ENCODE peak calls at places on chromosome 17, in ten cellular contexts. S, Z, P, G, Q, R, F, O, B and Y are unnamed samples. For H3K27me3, the result is how much of the 10 kb centered on the place peaks cover.

GRCh38 chr17:45949755-45950320 is 49.2 kb upstream of the STH start:
- DNase-seq in B (no peak), O (no peak), G (no peak), S (no peak), R (no peak), Z (no peak), P (no peak), Q (no peak), F (no peak), Y (no peak)

GRCh38 chr17:20210180-20210579 is 201.0 kb downstream of the SPECC1 start:
- DNase-seq in F (no peak), O (no peak), B (no peak), R (no peak), S (no peak), G (no peak), P (no peak), Z (no peak), Q (no peak), Y (no peak)

GRCh38 chr17:59863607-59864006 is 29.1 kb downstream of the TUBD1 start:
- DNase-seq in Z (no peak), P (no peak), G (no peak), Q (no peak), B (no peak), F (no peak), R (no peak), O (no peak), S (no peak), Y (no peak)

GRCh38 chr17:72192409-72193192 is 71.8 kb downstream of the SOX9 start:
- DNase-seq in S (peak), Z (no peak), Q (no peak), P (peak), B (no peak), F (no peak), G (no peak), O (no peak), R (peak), Y (no peak)

GRCh38 chr17:65530158-65530984 is 31.1 kb downstream of the AXIN2 start:
- DNase-seq in S (no peak), F (no peak), B (no peak), P (no peak), Q (no peak), G (no peak), O (no peak), Z (no peak), R (no peak), Y (no peak)

GRCh38 chr17:65278050-65278819 is 141.1 kb downstream of the RGS9 start:
- DNase-seq in R (peak), B (no peak), F (peak), G (peak), O (no peak), Q (no peak), S (peak), Z (peak), P (peak), Y (no peak)

GRCh38 chr17:2598166-2598565 is 4.7 kb downstream of the PAFAH1B1 start:
- DNase-seq in R (peak), F (no peak), O (no peak), S (no peak), Q (no peak), Z (no peak), G (no peak), P (peak), B (no peak), Y (no peak)

GRCh38 chr17:9436629-9437028 is 139.0 kb downstream of the STX8 start:
- DNase-seq in Q (no peak), P (no peak), O (no peak), Z (no peak), F (no peak), G (no peak), R (no peak), S (no peak), B (no peak), Y (no peak)

GRCh38 chr17:51056813-51057510 is 63.7 kb downstream of the SPAG9 start:
- DNase-seq in Q (no peak), B (peak), O (peak), F (peak), R (peak), G (peak), Z (no peak), P (peak), S (no peak), Y (no peak)

GRCh38 chr17:14355556-14355955 is 54.7 kb downstream of the HS3ST3B1 start:
- DNase-seq in G (no peak), Z (no peak), P (no peak), B (no peak), S (no peak), R (no peak), F (no peak), Q (no peak), O (no peak), Y (no peak)

GRCh38 chr17:82118815-82119380 is 20.9 kb upstream of the FASN start:
- DNase-seq in S (no peak), O (no peak), F (no peak), Z (no peak), P (no peak), G (no peak), B (no peak), Q (no peak), R (no peak), Y (no peak)

GRCh38 chr17:56850591-56850990 is 16.6 kb downstream of the DGKE start:
- DNase-seq in Q (no peak), O (no peak), S (no peak), R (no peak), P (no peak), Z (no peak), F (no peak), B (no peak), G (no peak), Y (no peak)

GRCh38 chr17:48317732-48318131 is 112.3 kb downstream of the SKAP1 start:
- DNase-seq in B (no peak), S (no peak), G (no peak), F (no peak), O (no peak), Z (no peak), P (no peak), Q (no peak), R (no peak), Y (no peak)

GRCh38 chr17:21467196-21467595 is 91.0 kb downstream of the KCNJ12 start:
- DNase-seq in Z (no peak), O (no peak), B (no peak), Q (no peak), G (no peak), F (no peak), R (no peak), S (no peak), P (no peak), Y (no peak)
- H3K27me3 ChIP-seq in Z (under half), O (under half), B (under half), Q (under half), G (under half), F (under half), R (half or more), S (under half), P (under half), Y (under half)

GRCh38 chr17:73941919-73942530 is 261.5 kb upstream of the RPL38 start:
- DNase-seq in B (no peak), R (no peak), P (no peak), G (no peak), F (no peak), Z (no peak), O (no peak), Q (no peak), S (no peak), Y (no peak)
- H3K27me3 ChIP-seq in B (under half), R (half or more), P (under half), G (under half), F (under half), Z (under half), O (under half), Q (under half), S (under half), Y (under half)

DNA sequence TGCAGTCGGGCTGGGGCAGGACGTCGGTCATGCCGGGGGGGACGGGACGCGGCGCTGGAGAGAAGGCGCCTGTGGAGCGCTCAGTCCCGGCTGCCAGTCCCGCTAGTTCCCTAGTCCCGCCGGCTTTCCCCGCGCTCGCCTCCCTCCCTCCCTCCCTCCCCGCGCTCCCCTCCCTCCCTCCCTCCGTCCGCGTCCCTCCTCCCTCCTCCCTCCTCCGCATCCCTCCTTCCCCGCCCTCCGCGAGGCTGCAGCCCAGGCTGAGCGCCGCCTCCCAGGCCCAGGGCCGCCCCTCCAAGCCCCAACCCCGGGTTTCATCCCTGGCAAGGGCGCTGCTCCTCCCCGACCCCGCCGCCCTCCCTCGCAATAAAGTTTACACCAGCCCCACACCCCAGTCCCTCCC is 34.8 kb downstream of the TIMM22 start:
- DNase-seq in Z (peak), F (peak), P (no peak), R (no peak), G (peak), Q (no peak), S (peak), O (peak), B (no peak), Y (no peak)
- H3K27me3 ChIP-seq in Z (under half), F (under half), P (under half), R (under half), G (under half), Q (under half), S (under half), O (under half), B (under half), Y (under half)

GRCh38 chr17:61464121-61464905 is 12.1 kb downstream of the TBX4 start:
- DNase-seq in R (no peak), Z (no peak), F (no peak), Q (no peak), G (peak), P (no peak), B (no peak), O (no peak), S (no peak), Y (no peak)
- H3K27me3 ChIP-seq in R (under half), Z (under half), F (under half), Q (half or more), G (half or more), P (under half), B (under half), O (under half), S (under half), Y (under half)

GRCh38 chr17:80879723-80880649 is 111.7 kb upstream of the CHMP6 start:
- DNase-seq in S (no peak), P (no peak), F (no peak), Q (no peak), B (no peak), G (no peak), O (no peak), R (no peak), Z (no peak), Y (no peak)
- H3K27me3 ChIP-seq in S (under half), P (under half), F (under half), Q (under half), B (under half), G (under half), O (under half), R (under half), Z (under half), Y (under half)